ENCODE peak calls at places on chromosomes 11 and 22, in five cellular contexts. One of them, this sample, is unnamed.

GRCh38 chr22:18095101-18095805 is 15.4 kb upstream of the TUBA8 start:
- DNase-seq in IMR-90: peak; percentile 38
- DNase-seq in neuronal stem cell: no peak
- DNase-seq in mesendoderm: no peak
- DNase-seq in H1: no peak
- DNase-seq in this sample: no peak

GRCh38 chr11:35794850-35795249 is 132.3 kb downstream of the TRIM44 start:
- DNase-seq in IMR-90: peak; percentile 88
- DNase-seq in neuronal stem cell: no peak
- DNase-seq in mesendoderm: peak; percentile 26
- DNase-seq in H1: no peak
- DNase-seq in this sample: peak; percentile 62

GRCh38 chr11:110165039-110165438 is 71.8 kb downstream of the ZC3H12C start:
- DNase-seq in IMR-90: no peak
- DNase-seq in neuronal stem cell: no peak
- DNase-seq in mesendoderm: no peak
- DNase-seq in H1: no peak
- DNase-seq in this sample: no peak

GRCh38 chr11:45847908-45848316 is 637 bp downstream of the CRY2 start:
- DNase-seq in IMR-90: peak; percentile 64
- DNase-seq in neuronal stem cell: peak; percentile 32
- DNase-seq in mesendoderm: peak; percentile 90
- DNase-seq in H1: no peak
- DNase-seq in this sample: peak; percentile 79

GRCh38 chr11:1456166-1456565 is 30.4 kb downstream of the MOB2 start:
- DNase-seq in IMR-90: no peak
- DNase-seq in neuronal stem cell: no peak
- DNase-seq in mesendoderm: no peak
- DNase-seq in H1: no peak
- DNase-seq in this sample: no peak

GRCh38 chr22:25919452-25919851 is 177.5 kb downstream of the MYO18B start:
- DNase-seq in IMR-90: no peak
- DNase-seq in neuronal stem cell: no peak
- DNase-seq in mesendoderm: no peak
- DNase-seq in H1: no peak
- DNase-seq in this sample: no peak

GRCh38 chr11:1064167-1064566 is 10.5 kb upstream of the MUC2 start:
- DNase-seq in IMR-90: peak; percentile 53
- DNase-seq in neuronal stem cell: no peak
- DNase-seq in mesendoderm: no peak
- DNase-seq in H1: no peak
- DNase-seq in this sample: no peak

GRCh38 chr11:120562806-120563425 is 51.4 kb downstream of the GRIK4 start:
- DNase-seq in IMR-90: no peak
- DNase-seq in neuronal stem cell: no peak
- DNase-seq in mesendoderm: no peak
- DNase-seq in H1: no peak
- DNase-seq in this sample: peak; percentile 72

GRCh38 chr11:47186937-47187681 is 875 bp upstream of the PACSIN3 start:
- DNase-seq in IMR-90: peak; percentile 54
- DNase-seq in neuronal stem cell: peak; percentile 40
- DNase-seq in mesendoderm: peak; percentile 78
- DNase-seq in H1: peak; percentile 77
- DNase-seq in this sample: peak; percentile 74

GRCh38 chr11:14237333-14237988 is 121.5 kb downstream of the RRAS2 start:
- DNase-seq in IMR-90: no peak
- DNase-seq in neuronal stem cell: no peak
- DNase-seq in mesendoderm: no peak
- DNase-seq in H1: no peak
- DNase-seq in this sample: no peak

GRCh38 chr11:17014774-17015638 is 792 bp upstream of the PLEKHA7 start:
- DNase-seq in IMR-90: no peak
- DNase-seq in neuronal stem cell: peak; percentile 32
- DNase-seq in mesendoderm: peak; percentile 73
- DNase-seq in H1: peak; percentile 72
- DNase-seq in this sample: peak; percentile 20

GRCh38 chr11:709109-709997 is 3.3 kb downstream of the EPS8L2 start:
- DNase-seq in IMR-90: no peak
- DNase-seq in neuronal stem cell: no peak
- DNase-seq in mesendoderm: no peak
- DNase-seq in H1: no peak
- DNase-seq in this sample: no peak

GRCh38 chr22:48554893-48555552 is 1272.7 kb downstream of the BRD1 start:
- DNase-seq in IMR-90: no peak
- DNase-seq in neuronal stem cell: no peak
- DNase-seq in mesendoderm: peak; percentile 65
- DNase-seq in H1: peak; percentile 63
- DNase-seq in this sample: no peak

GRCh38 chr22:31141551-31141950 is 1.2 kb upstream of the PLA2G3 start:
- DNase-seq in IMR-90: no peak
- DNase-seq in neuronal stem cell: no peak
- DNase-seq in mesendoderm: no peak
- DNase-seq in H1: no peak
- DNase-seq in this sample: no peak

GRCh38 chr11:19605500-19606371 is 106.9 kb upstream of the NAV2 start:
- DNase-seq in IMR-90: peak; percentile 68
- DNase-seq in neuronal stem cell: no peak
- DNase-seq in mesendoderm: no peak
- DNase-seq in H1: no peak
- DNase-seq in this sample: peak; percentile 38

GRCh38 chr11:130631119-130631518 is 182.7 kb downstream of the ADAMTS15 start:
- DNase-seq in IMR-90: peak; percentile 95
- DNase-seq in neuronal stem cell: no peak
- DNase-seq in mesendoderm: no peak
- DNase-seq in H1: no peak
- DNase-seq in this sample: peak; percentile 88

GRCh38 chr11:266676-267439 is 11.3 kb upstream of the NLRP6 start:
- DNase-seq in IMR-90: no peak
- DNase-seq in neuronal stem cell: no peak
- DNase-seq in mesendoderm: peak; percentile 7
- DNase-seq in H1: no peak
- DNase-seq in this sample: no peak

GRCh38 chr11:75051043-75051442 is 45.6 kb downstream of the OR2AT4 start:
- DNase-seq in IMR-90: no peak
- DNase-seq in neuronal stem cell: no peak
- DNase-seq in mesendoderm: no peak
- DNase-seq in H1: peak; percentile 20
- DNase-seq in this sample: no peak

GRCh38 chr11:57308426-57309060 is 16.2 kb downstream of the TNKS1BP1 start:
- DNase-seq in IMR-90: no peak
- DNase-seq in neuronal stem cell: no peak
- DNase-seq in mesendoderm: no peak
- DNase-seq in H1: no peak
- DNase-seq in this sample: no peak

GRCh38 chr11:7969756-7970646 is 4.8 kb upstream of the NLRP10 start:
- DNase-seq in IMR-90: no peak
- DNase-seq in neuronal stem cell: no peak
- DNase-seq in mesendoderm: peak; percentile 65
- DNase-seq in H1: no peak
- DNase-seq in this sample: no peak

GRCh38 chr11:18384157-18384641 is 10.2 kb upstream of the LDHA start:
- DNase-seq in IMR-90: peak; percentile 79
- DNase-seq in neuronal stem cell: no peak
- DNase-seq in mesendoderm: peak; percentile 63
- DNase-seq in H1: no peak
- DNase-seq in this sample: no peak

GRCh38 chr11:1402355-1402754 is 12.6 kb downstream of the BRSK2 start:
- DNase-seq in IMR-90: no peak
- DNase-seq in neuronal stem cell: no peak
- DNase-seq in mesendoderm: no peak
- DNase-seq in H1: no peak
- DNase-seq in this sample: no peak

GRCh38 chr11:100719809-100720221 is 32.7 kb downstream of the ARHGAP42 start:
- DNase-seq in IMR-90: peak; percentile 79
- DNase-seq in neuronal stem cell: no peak
- DNase-seq in mesendoderm: peak; percentile 98
- DNase-seq in H1: no peak
- DNase-seq in this sample: peak; percentile 87

GRCh38 chr11:120564573-120565301 is 53.2 kb downstream of the GRIK4 start:
- DNase-seq in IMR-90: peak; percentile 75
- DNase-seq in neuronal stem cell: peak; percentile 48
- DNase-seq in mesendoderm: peak; percentile 76
- DNase-seq in H1: no peak
- DNase-seq in this sample: peak; percentile 88

GRCh38 chr11:47177229-47177845 is 658 bp upstream of the ARFGAP2 start:
- DNase-seq in IMR-90: peak; percentile 74
- DNase-seq in neuronal stem cell: peak; percentile 71
- DNase-seq in mesendoderm: peak; percentile 87
- DNase-seq in H1: peak; percentile 86
- DNase-seq in this sample: peak; percentile 88

GRCh38 chr11:45409587-45409986 is 123.4 kb upstream of the SYT13 start:
- DNase-seq in IMR-90: no peak
- DNase-seq in neuronal stem cell: no peak
- DNase-seq in mesendoderm: peak; percentile 74
- DNase-seq in H1: no peak
- DNase-seq in this sample: peak; percentile 47

GRCh38 chr11:65660038-65660437 is 2.7 kb downstream of the RELA start:
- DNase-seq in IMR-90: no peak
- DNase-seq in neuronal stem cell: no peak
- DNase-seq in mesendoderm: no peak
- DNase-seq in H1: no peak
- DNase-seq in this sample: no peak

GRCh38 chr11:130677486-130678153 is 229.2 kb downstream of the ADAMTS15 start:
- DNase-seq in IMR-90: peak; percentile 70
- DNase-seq in neuronal stem cell: no peak
- DNase-seq in mesendoderm: peak; percentile 98
- DNase-seq in H1: peak; percentile 59
- DNase-seq in this sample: peak; percentile 78

GRCh38 chr11:2157294-2158040 is 3.5 kb downstream of the INS start:
- DNase-seq in IMR-90: no peak
- DNase-seq in neuronal stem cell: no peak
- DNase-seq in mesendoderm: no peak
- DNase-seq in H1: no peak
- DNase-seq in this sample: no peak

GRCh38 chr11:122394326-122394725 is 261.2 kb upstream of the UBASH3B start:
- DNase-seq in IMR-90: no peak
- DNase-seq in neuronal stem cell: peak; percentile 21
- DNase-seq in mesendoderm: no peak
- DNase-seq in H1: no peak
- DNase-seq in this sample: no peak

GRCh38 chr11:406796-407650 is 7.8 kb downstream of the SIGIRR start:
- DNase-seq in IMR-90: peak; percentile 65
- DNase-seq in neuronal stem cell: peak; percentile 72
- DNase-seq in mesendoderm: peak; percentile 89
- DNase-seq in H1: peak; percentile 88
- DNase-seq in this sample: peak; percentile 72

GRCh38 chr22:19873138-19873959 is 18.7 kb upstream of the GNB1L start:
- DNase-seq in IMR-90: no peak
- DNase-seq in neuronal stem cell: no peak
- DNase-seq in mesendoderm: no peak
- DNase-seq in H1: no peak
- DNase-seq in this sample: no peak

GRCh38 chr11:69337211-69337721 is 43.3 kb downstream of the MYEOV start:
- DNase-seq in IMR-90: peak; percentile 93
- DNase-seq in neuronal stem cell: no peak
- DNase-seq in mesendoderm: no peak
- DNase-seq in H1: no peak
- DNase-seq in this sample: peak; percentile 80

GRCh38 chr11:48081151-48082010 is 101.0 kb downstream of the PTPRJ start:
- DNase-seq in IMR-90: peak; percentile 59
- DNase-seq in neuronal stem cell: no peak
- DNase-seq in mesendoderm: no peak
- DNase-seq in H1: no peak
- DNase-seq in this sample: peak; percentile 56

GRCh38 chr11:44130751-44131150 is 35.3 kb downstream of the EXT2 start:
- DNase-seq in IMR-90: no peak
- DNase-seq in neuronal stem cell: no peak
- DNase-seq in mesendoderm: no peak
- DNase-seq in H1: no peak
- DNase-seq in this sample: no peak

DNA sequence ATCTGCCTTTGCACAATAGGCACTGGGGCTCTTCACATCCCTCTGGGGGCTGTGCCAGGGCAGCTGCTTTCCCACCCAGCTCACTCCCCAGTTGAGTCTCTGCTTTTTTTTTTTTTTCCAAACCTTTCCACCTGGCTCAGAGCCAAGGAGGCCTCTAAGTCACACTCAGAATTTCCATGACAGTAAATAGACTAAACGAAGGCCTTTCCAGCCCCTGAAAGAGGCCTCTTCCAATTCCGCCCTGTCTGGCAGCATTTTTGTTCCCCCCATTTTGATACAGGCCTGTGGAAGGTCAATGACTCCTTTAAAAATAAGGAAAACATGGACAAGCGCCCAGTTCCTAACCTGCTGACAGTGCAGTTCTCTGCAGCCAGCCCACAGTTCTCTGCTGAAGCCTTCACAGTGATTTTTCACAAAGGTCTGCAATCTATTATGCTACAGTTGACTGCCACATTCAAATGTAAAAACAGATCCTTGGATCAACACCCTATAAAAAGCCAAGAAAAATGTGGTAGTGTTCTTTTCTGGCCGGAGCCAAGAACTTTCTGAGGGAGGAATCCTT is 107.5 kb upstream of the SESN3 start:
- DNase-seq in IMR-90: peak; percentile 10
- DNase-seq in neuronal stem cell: no peak
- DNase-seq in mesendoderm: no peak
- DNase-seq in H1: peak; percentile 55
- DNase-seq in this sample: peak; percentile 95
- H3K4ac ChIP-seq in IMR-90: no peak overlapping the region
- H3K4ac ChIP-seq in neuronal stem cell: no peak overlapping the region
- H3K4ac ChIP-seq in mesendoderm: no peak overlapping the region
- H3K4ac ChIP-seq in H1: no peak overlapping the region
- H3K4ac ChIP-seq in this sample: no peak overlapping the region

DNA sequence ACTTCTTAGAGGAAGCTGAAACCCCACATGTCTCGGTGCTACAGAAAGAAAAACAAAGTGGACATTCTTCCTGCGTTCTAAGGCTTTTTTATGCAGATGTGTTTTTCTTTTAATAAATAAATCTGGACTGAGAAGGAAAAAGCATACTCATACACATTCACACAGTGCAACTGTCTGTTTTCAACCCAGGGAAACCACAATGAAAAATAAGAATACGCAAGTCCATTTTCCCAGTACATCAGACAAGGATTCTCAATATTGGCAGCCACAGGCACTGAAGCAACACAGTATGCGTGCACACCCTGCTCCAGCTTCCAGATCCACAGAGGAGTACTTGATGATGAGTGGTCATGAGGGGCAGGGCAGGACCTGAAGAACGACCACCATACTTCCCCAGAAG is 86.9 kb downstream of the ETS1 start:
- DNase-seq in IMR-90: peak; percentile 62
- DNase-seq in neuronal stem cell: no peak
- DNase-seq in mesendoderm: no peak
- DNase-seq in H1: no peak
- DNase-seq in this sample: no peak
- H3K4ac ChIP-seq in IMR-90: peak overlapping the region; percentile 73
- H3K4ac ChIP-seq in neuronal stem cell: no peak overlapping the region
- H3K4ac ChIP-seq in mesendoderm: no peak overlapping the region
- H3K4ac ChIP-seq in H1: no peak overlapping the region
- H3K4ac ChIP-seq in this sample: no peak overlapping the region

GRCh38 chr11:89437317-89437716 is 53.9 kb downstream of the NOX4 start:
- DNase-seq in IMR-90: no peak
- DNase-seq in neuronal stem cell: no peak
- DNase-seq in mesendoderm: peak; percentile 36
- DNase-seq in H1: no peak
- DNase-seq in this sample: no peak
- H3K4ac ChIP-seq in IMR-90: no peak overlapping the region
- H3K4ac ChIP-seq in neuronal stem cell: no peak overlapping the region
- H3K4ac ChIP-seq in mesendoderm: no peak overlapping the region
- H3K4ac ChIP-seq in H1: no peak overlapping the region
- H3K4ac ChIP-seq in this sample: no peak overlapping the region

GRCh38 chr11:12538889-12539421 is 135.3 kb upstream of the TEAD1 start:
- DNase-seq in IMR-90: no peak
- DNase-seq in neuronal stem cell: no peak
- DNase-seq in mesendoderm: no peak
- DNase-seq in H1: no peak
- DNase-seq in this sample: no peak
- H3K4ac ChIP-seq in IMR-90: peak overlapping the region; percentile 99
- H3K4ac ChIP-seq in neuronal stem cell: no peak overlapping the region
- H3K4ac ChIP-seq in mesendoderm: no peak overlapping the region
- H3K4ac ChIP-seq in H1: no peak overlapping the region
- H3K4ac ChIP-seq in this sample: peak overlapping the region; percentile 75

This sample was measured in mesenchymal stem cell.